ENCODE peak calls at places on chromosomes 4 and X, in seven cellular contexts. One of them, this sample, is unnamed. For H3K4me1, the result is how much of the 10 kb centered on the place peaks cover.

GRCh38 chr4:33262809-33263208 is 2542.6 kb downstream of the PCDH7 start:
- DNase-seq in psoas muscle: no peak
- DNase-seq in breast epithelium: no peak
- DNase-seq in mammary epithelial cell: no peak
- DNase-seq in pancreas: no peak
- DNase-seq in CD8-positive, alpha-beta T cell: no peak
- DNase-seq in ascending aorta: no peak
- DNase-seq in this sample: no peak

GRCh38 chr4:183571350-183572076 is 66.7 kb downstream of the ING2 start:
- DNase-seq in psoas muscle: no peak
- DNase-seq in pancreas: peak
- DNase-seq in CD8-positive, alpha-beta T cell: no peak
- DNase-seq in breast epithelium: peak
- DNase-seq in mammary epithelial cell: peak
- DNase-seq in ascending aorta: no peak
- DNase-seq in this sample: peak

GRCh38 chr4:107794001-107794400 is 30.7 kb upstream of the SGMS2 start:
- DNase-seq in CD8-positive, alpha-beta T cell: no peak
- DNase-seq in pancreas: no peak
- DNase-seq in ascending aorta: no peak
- DNase-seq in psoas muscle: no peak
- DNase-seq in breast epithelium: no peak
- DNase-seq in mammary epithelial cell: no peak
- DNase-seq in this sample: no peak

GRCh38 chr4:82217986-82218715 is 155.6 kb downstream of the HNRNPD start:
- DNase-seq in CD8-positive, alpha-beta T cell: no peak
- DNase-seq in ascending aorta: no peak
- DNase-seq in pancreas: no peak
- DNase-seq in breast epithelium: no peak
- DNase-seq in psoas muscle: no peak
- DNase-seq in mammary epithelial cell: no peak
- DNase-seq in this sample: no peak

GRCh38 chrX:40849906-40850672 is 114.7 kb upstream of the MED14 start:
- DNase-seq in psoas muscle: no peak
- DNase-seq in breast epithelium: no peak
- DNase-seq in ascending aorta: no peak
- DNase-seq in pancreas: no peak
- DNase-seq in mammary epithelial cell: no peak
- DNase-seq in CD8-positive, alpha-beta T cell: no peak
- DNase-seq in this sample: no peak

GRCh38 chr4:85776579-85776978 is 301.6 kb downstream of the ARHGAP24 start:
- DNase-seq in CD8-positive, alpha-beta T cell: no peak
- DNase-seq in ascending aorta: no peak
- DNase-seq in pancreas: no peak
- DNase-seq in psoas muscle: no peak
- DNase-seq in breast epithelium: no peak
- DNase-seq in mammary epithelial cell: peak
- DNase-seq in this sample: no peak

GRCh38 chr4:168415911-168416310 is 64.4 kb downstream of the DDX60L start:
- DNase-seq in breast epithelium: no peak
- DNase-seq in psoas muscle: no peak
- DNase-seq in mammary epithelial cell: no peak
- DNase-seq in CD8-positive, alpha-beta T cell: no peak
- DNase-seq in ascending aorta: no peak
- DNase-seq in pancreas: no peak
- DNase-seq in this sample: no peak

GRCh38 chrX:11269996-11270395 is 23.2 kb upstream of the AMELX start:
- DNase-seq in ascending aorta: no peak
- DNase-seq in mammary epithelial cell: no peak
- DNase-seq in CD8-positive, alpha-beta T cell: no peak
- DNase-seq in psoas muscle: no peak
- DNase-seq in pancreas: no peak
- DNase-seq in breast epithelium: no peak
- DNase-seq in this sample: no peak

GRCh38 chr4:151153585-151153984 is 54.2 kb downstream of the RPS3A start:
- DNase-seq in ascending aorta: no peak
- DNase-seq in pancreas: no peak
- DNase-seq in breast epithelium: no peak
- DNase-seq in mammary epithelial cell: no peak
- DNase-seq in psoas muscle: no peak
- DNase-seq in CD8-positive, alpha-beta T cell: no peak
- DNase-seq in this sample: no peak

DNA sequence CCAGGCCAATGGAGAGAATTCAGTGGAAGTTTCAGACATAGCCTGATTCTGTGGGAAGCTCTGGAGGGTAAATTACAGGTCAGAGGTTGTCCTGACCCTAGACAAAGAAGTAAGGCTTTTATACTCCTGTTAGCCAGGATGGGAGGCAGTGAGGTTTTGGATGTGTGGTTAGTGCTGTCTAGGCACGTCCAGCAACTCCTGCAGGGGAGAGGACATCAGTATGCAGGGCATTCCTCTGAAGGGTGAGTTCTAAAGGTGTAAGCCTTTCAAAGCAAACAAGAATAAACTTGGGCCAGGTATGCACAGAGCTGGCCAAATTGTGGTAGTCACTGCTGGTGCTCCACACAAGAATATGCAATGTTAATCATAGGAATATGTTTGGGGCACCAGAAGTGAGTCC is 562.5 kb downstream of the CCSER1 start:
- DNase-seq in pancreas: no peak
- DNase-seq in breast epithelium: peak
- DNase-seq in CD8-positive, alpha-beta T cell: no peak
- DNase-seq in psoas muscle: no peak
- DNase-seq in mammary epithelial cell: peak
- DNase-seq in ascending aorta: no peak
- DNase-seq in this sample: no peak
- H3K4me1 ChIP-seq in pancreas: under half
- H3K4me1 ChIP-seq in breast epithelium: under half
- H3K4me1 ChIP-seq in CD8-positive, alpha-beta T cell: under half
- H3K4me1 ChIP-seq in psoas muscle: under half
- H3K4me1 ChIP-seq in mammary epithelial cell: under half
- H3K4me1 ChIP-seq in ascending aorta: under half
- H3K4me1 ChIP-seq in this sample: under half

GRCh38 chr4:40196260-40196659 is 571 bp upstream of the RHOH start:
- DNase-seq in breast epithelium: no peak
- DNase-seq in CD8-positive, alpha-beta T cell: no peak
- DNase-seq in pancreas: no peak
- DNase-seq in mammary epithelial cell: no peak
- DNase-seq in ascending aorta: no peak
- DNase-seq in psoas muscle: no peak
- DNase-seq in this sample: no peak

GRCh38 chr4:40194602-40195161 is 2.1 kb upstream of the RHOH start:
- DNase-seq in breast epithelium: peak
- DNase-seq in ascending aorta: no peak
- DNase-seq in CD8-positive, alpha-beta T cell: peak
- DNase-seq in psoas muscle: no peak
- DNase-seq in pancreas: no peak
- DNase-seq in mammary epithelial cell: no peak
- DNase-seq in this sample: no peak

GRCh38 chr4:40193578-40193977 is 3.3 kb upstream of the RHOH start:
- DNase-seq in pancreas: no peak
- DNase-seq in CD8-positive, alpha-beta T cell: no peak
- DNase-seq in ascending aorta: no peak
- DNase-seq in mammary epithelial cell: no peak
- DNase-seq in breast epithelium: no peak
- DNase-seq in psoas muscle: no peak
- DNase-seq in this sample: no peak

GRCh38 chr4:40196724-40197281 is at the start of gene RHOH:
- DNase-seq in psoas muscle: no peak
- DNase-seq in CD8-positive, alpha-beta T cell: peak
- DNase-seq in mammary epithelial cell: no peak
- DNase-seq in pancreas: no peak
- DNase-seq in ascending aorta: no peak
- DNase-seq in breast epithelium: no peak
- DNase-seq in this sample: no peak

GRCh38 chr4:40195182-40196177 is 1.4 kb upstream of the RHOH start:
- DNase-seq in ascending aorta: no peak
- DNase-seq in CD8-positive, alpha-beta T cell: no peak
- DNase-seq in breast epithelium: no peak
- DNase-seq in psoas muscle: no peak
- DNase-seq in pancreas: no peak
- DNase-seq in mammary epithelial cell: no peak
- DNase-seq in this sample: no peak
- H3K4me3 ChIP-seq in ascending aorta: no peak
- H3K4me3 ChIP-seq in CD8-positive, alpha-beta T cell: peak
- H3K4me3 ChIP-seq in breast epithelium: no peak
- H3K4me3 ChIP-seq in psoas muscle: no peak
- H3K4me3 ChIP-seq in pancreas: no peak
- H3K4me3 ChIP-seq in mammary epithelial cell: no peak
- H3K4me3 ChIP-seq in this sample: no peak

GRCh38 chrX:71147496-71148277 is 3.0 kb downstream of the NLGN3 start:
- DNase-seq in breast epithelium: no peak
- DNase-seq in CD8-positive, alpha-beta T cell: no peak
- DNase-seq in psoas muscle: no peak
- DNase-seq in ascending aorta: no peak
- DNase-seq in pancreas: no peak
- DNase-seq in mammary epithelial cell: no peak
- DNase-seq in this sample: no peak
- H3K27ac ChIP-seq in breast epithelium: no peak
- H3K27ac ChIP-seq in CD8-positive, alpha-beta T cell: no peak
- H3K27ac ChIP-seq in psoas muscle: no peak
- H3K27ac ChIP-seq in ascending aorta: no peak
- H3K27ac ChIP-seq in pancreas: no peak
- H3K27ac ChIP-seq in mammary epithelial cell: no peak
- H3K27ac ChIP-seq in this sample: no peak

DNA sequence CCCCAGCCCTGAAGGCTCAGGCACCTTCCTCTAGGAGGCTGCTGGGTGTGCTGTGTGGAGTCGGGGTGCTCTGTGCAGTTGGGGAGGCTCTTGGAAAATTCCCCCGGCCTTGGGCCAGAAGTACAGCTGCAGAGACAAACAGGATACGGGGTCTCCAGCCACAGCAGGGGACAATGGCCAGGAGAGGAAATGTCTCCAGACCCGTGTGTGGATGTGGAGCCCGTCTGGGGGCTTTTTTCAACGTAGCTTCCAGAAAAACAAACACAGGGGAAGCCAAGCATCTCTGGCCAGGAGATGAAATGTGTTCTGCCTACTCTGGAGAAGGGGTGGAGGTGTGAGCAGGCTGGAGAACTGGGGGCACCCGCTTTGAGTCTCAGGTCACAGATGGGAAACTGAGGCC is 3.7 kb upstream of the SH3TC1 start:
- DNase-seq in CD8-positive, alpha-beta T cell: no peak
- DNase-seq in psoas muscle: no peak
- DNase-seq in breast epithelium: no peak
- DNase-seq in pancreas: no peak
- DNase-seq in ascending aorta: no peak
- DNase-seq in mammary epithelial cell: no peak
- DNase-seq in this sample: no peak
- H3K4me1 ChIP-seq in CD8-positive, alpha-beta T cell: under half
- H3K4me1 ChIP-seq in psoas muscle: under half
- H3K4me1 ChIP-seq in breast epithelium: under half
- H3K4me1 ChIP-seq in pancreas: under half
- H3K4me1 ChIP-seq in ascending aorta: under half
- H3K4me1 ChIP-seq in mammary epithelial cell: under half
- H3K4me1 ChIP-seq in this sample: half or more

DNA sequence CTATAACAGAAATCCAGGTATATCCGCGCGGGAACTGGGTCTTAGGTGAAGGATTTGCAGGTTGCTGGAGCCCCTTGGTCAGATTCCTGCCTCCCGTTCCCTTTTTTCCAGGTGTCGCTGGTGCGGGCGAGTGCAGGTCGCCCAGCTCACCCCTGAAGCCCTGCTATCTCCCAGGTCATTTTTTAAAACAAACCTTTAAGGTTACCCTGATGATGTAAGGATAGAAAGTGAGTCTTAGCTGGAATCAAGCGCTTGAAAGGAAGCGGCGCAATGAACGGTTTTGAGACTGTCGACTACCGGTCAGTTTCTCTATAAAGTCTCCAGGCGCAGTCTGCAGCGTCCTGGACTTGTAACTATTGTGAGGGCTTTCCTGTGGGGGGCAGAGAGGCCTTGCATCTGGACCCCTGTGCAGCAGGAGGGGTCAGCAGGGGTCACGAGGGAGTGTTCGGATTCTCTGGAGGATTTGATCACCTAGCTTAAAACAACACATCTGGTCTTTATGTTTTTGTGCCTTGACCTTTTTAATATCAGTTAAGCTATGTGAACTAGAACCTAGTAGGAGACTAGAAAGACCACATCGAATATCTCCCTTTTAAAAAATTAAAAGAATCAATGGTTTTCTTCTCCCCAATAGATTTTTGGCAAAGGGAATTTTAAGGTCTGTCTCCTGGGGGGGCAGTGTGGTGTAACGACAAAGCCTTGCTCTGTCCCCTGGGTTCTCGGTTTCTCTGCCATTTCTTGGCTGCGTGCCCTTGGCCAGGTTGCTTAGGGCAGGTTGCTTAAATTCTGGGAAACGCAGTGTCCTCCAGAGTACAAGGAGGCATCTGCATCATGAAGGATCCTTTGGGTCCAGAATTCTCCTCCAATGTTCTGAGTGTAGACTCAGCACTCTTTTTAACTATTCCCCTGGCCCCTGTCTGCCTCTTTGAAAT is 1.7 kb downstream of the KIT start:
- DNase-seq in psoas muscle: no peak
- DNase-seq in ascending aorta: no peak
- DNase-seq in pancreas: no peak
- DNase-seq in mammary epithelial cell: no peak
- DNase-seq in breast epithelium: peak
- DNase-seq in CD8-positive, alpha-beta T cell: no peak
- DNase-seq in this sample: no peak
- H3K4me3 ChIP-seq in psoas muscle: peak
- H3K4me3 ChIP-seq in ascending aorta: peak
- H3K4me3 ChIP-seq in pancreas: peak
- H3K4me3 ChIP-seq in mammary epithelial cell: peak
- H3K4me3 ChIP-seq in breast epithelium: peak
- H3K4me3 ChIP-seq in CD8-positive, alpha-beta T cell: peak
- H3K4me3 ChIP-seq in this sample: peak

GRCh38 chrX:39439910-39440733 is 638.9 kb downstream of the MID1IP1 start:
- DNase-seq in mammary epithelial cell: no peak
- DNase-seq in psoas muscle: no peak
- DNase-seq in pancreas: no peak
- DNase-seq in breast epithelium: no peak
- DNase-seq in CD8-positive, alpha-beta T cell: no peak
- DNase-seq in ascending aorta: no peak
- DNase-seq in this sample: no peak
- H3K27ac ChIP-seq in mammary epithelial cell: no peak
- H3K27ac ChIP-seq in psoas muscle: no peak
- H3K27ac ChIP-seq in pancreas: no peak
- H3K27ac ChIP-seq in breast epithelium: no peak
- H3K27ac ChIP-seq in CD8-positive, alpha-beta T cell: no peak
- H3K27ac ChIP-seq in ascending aorta: no peak
- H3K27ac ChIP-seq in this sample: no peak